ENCODE peak calls at places on chromosomes 16 and 17, in ten cellular contexts. O is endothelial cell of umbilical vein; I is aorta; V is Karpas-422; S is naive thymus-derived CD4-positive, alpha-beta T cell; G is GM23248; X is endodermal cell; M is H9; Y is adipocyte; R is foreskin keratinocyte. U is an unnamed sample. For H3K27me3, the result is how much of the 10 kb centered on the place peaks cover.

GRCh38 chr16:47916266-47916665 is 239.5 kb downstream of the ABCC12 start:
- DNase-seq in R (no peak), I (no peak), X (no peak), V (peak), Y (peak), M (no peak), O (no peak), G (no peak), S (no peak), U (no peak)

GRCh38 chr16:57594531-57595031 is 33.8 kb upstream of the ADGRG1 start:
- DNase-seq in G (no peak), O (no peak), X (no peak), V (no peak), R (no peak), Y (no peak), S (no peak), M (no peak), I (no peak), U (no peak)

GRCh38 chr17:68497885-68498319 is 14.3 kb upstream of the PRKAR1A start:
- DNase-seq in G (no peak), Y (no peak), I (no peak), S (no peak), M (no peak), V (peak), X (no peak), R (no peak), O (no peak), U (no peak)

GRCh38 chr17:57584050-57584551 is 161.0 kb downstream of the CCDC182 start:
- DNase-seq in R (no peak), M (peak), I (no peak), O (no peak), X (peak), V (no peak), Y (no peak), G (peak), S (no peak), U (no peak)

GRCh38 chr17:7014261-7014994 is 2.0 kb downstream of the RNASEK start:
- DNase-seq in G (peak), S (peak), R (peak), O (peak), V (peak), M (peak), X (peak), Y (peak), I (peak), U (peak)

GRCh38 chr17:75268931-75269330 is 2.1 kb downstream of the MIF4GD start:
- DNase-seq in M (no peak), S (no peak), G (peak), Y (no peak), V (peak), X (no peak), I (no peak), O (peak), R (no peak), U (no peak)

GRCh38 chr17:45013021-45013997 is 38.1 kb downstream of the DCAKD start:
- DNase-seq in Y (no peak), X (peak), O (no peak), S (no peak), V (no peak), R (no peak), M (peak), G (no peak), I (peak), U (no peak)

GRCh38 chr17:17723354-17724261 is 42.4 kb downstream of the RAI1 start:
- DNase-seq in R (no peak), S (no peak), I (no peak), M (peak), X (peak), Y (peak), V (no peak), G (peak), O (peak), U (no peak)

GRCh38 chr16:12260647-12261262 is 284.2 kb downstream of the SNX29 start:
- DNase-seq in M (peak), Y (no peak), O (no peak), G (no peak), I (no peak), S (no peak), V (no peak), X (peak), R (no peak), U (no peak)

GRCh38 chr17:73371285-73371684 is 59.5 kb upstream of the CDC42EP4 start:
- DNase-seq in M (no peak), S (no peak), O (no peak), R (peak), G (peak), I (no peak), V (no peak), X (no peak), Y (peak), U (peak)

GRCh38 chr17:10875411-10875810 is 37.5 kb upstream of the PIRT start:
- DNase-seq in O (no peak), I (no peak), Y (peak), G (peak), M (peak), S (no peak), R (no peak), X (peak), V (peak), U (no peak)

GRCh38 chr17:14321476-14321949 is 20.6 kb downstream of the HS3ST3B1 start:
- DNase-seq in S (no peak), X (peak), Y (no peak), I (no peak), G (no peak), V (no peak), M (no peak), O (no peak), R (no peak), U (no peak)

GRCh38 chr16:89104930-89105571 is 11.4 kb downstream of the ACSF3 start:
- DNase-seq in O (no peak), R (no peak), S (no peak), M (no peak), I (no peak), Y (no peak), G (no peak), X (no peak), V (no peak), U (no peak)

GRCh38 chr16:53282975-53283946 is 151.0 kb upstream of the RBL2 start:
- DNase-seq in I (no peak), X (no peak), S (no peak), R (no peak), G (peak), Y (peak), V (peak), O (peak), M (no peak), U (peak)

GRCh38 chr16:80540516-80541305 is at the start of gene DYNLRB2:
- DNase-seq in R (peak), S (peak), I (peak), O (peak), V (peak), M (peak), Y (peak), X (peak), G (peak), U (peak)

GRCh38 chr17:82285141-82285540 is 11.6 kb upstream of the CSNK1D start:
- DNase-seq in R (no peak), O (peak), M (no peak), V (no peak), Y (no peak), G (no peak), X (no peak), I (no peak), S (no peak), U (no peak)

GRCh38 chr16:11980167-11980844 is 3.8 kb downstream of the SNX29 start:
- DNase-seq in R (no peak), S (no peak), Y (no peak), V (peak), I (no peak), G (no peak), O (no peak), M (no peak), X (no peak), U (no peak)

GRCh38 chr16:87206646-87207451 is 110.3 kb downstream of the C16orf95 start:
- DNase-seq in Y (peak), R (peak), G (peak), S (no peak), X (no peak), I (no peak), M (no peak), O (no peak), V (no peak), U (no peak)

GRCh38 chr16:62760398-62760797 is 724.2 kb upstream of the CDH8 start:
- DNase-seq in I (no peak), V (no peak), Y (no peak), X (no peak), R (no peak), O (no peak), G (no peak), S (no peak), M (no peak), U (no peak)

GRCh38 chr17:67033613-67034012 is 10.7 kb upstream of the CACNG1 start:
- DNase-seq in I (no peak), R (no peak), S (no peak), O (no peak), M (no peak), V (no peak), Y (no peak), G (no peak), X (no peak), U (no peak)

GRCh38 chr17:35731239-35731931 is at the start of gene RASL10B:
- DNase-seq in M (peak), Y (peak), X (peak), S (peak), R (no peak), I (peak), G (peak), O (peak), V (no peak), U (no peak)

GRCh38 chr17:69047368-69048263 is 13.1 kb downstream of the ABCA9 start:
- DNase-seq in M (no peak), R (peak), Y (peak), O (peak), I (peak), S (no peak), G (peak), X (peak), V (no peak), U (peak)

GRCh38 chr17:81511800-81512559 is 619 bp downstream of the ACTG1 start:
- DNase-seq in S (no peak), G (peak), Y (no peak), O (peak), X (peak), M (peak), R (no peak), V (peak), I (no peak), U (no peak)

GRCh38 chr16:78529881-78530280 is 430.4 kb downstream of the WWOX start:
- DNase-seq in G (no peak), R (no peak), M (no peak), O (no peak), I (no peak), X (no peak), S (no peak), Y (no peak), V (no peak), U (no peak)

GRCh38 chr17:39695089-39695474 is 4.8 kb upstream of the ERBB2 start:
- DNase-seq in I (peak), R (no peak), X (peak), M (no peak), V (no peak), G (no peak), Y (no peak), S (no peak), O (no peak), U (no peak)

GRCh38 chr16:8963010-8963824 is 489 bp downstream of the USP7 start:
- DNase-seq in O (no peak), M (no peak), G (peak), I (peak), R (no peak), X (peak), V (no peak), S (no peak), Y (peak), U (no peak)

GRCh38 chr17:42676424-42677011 is at the start of gene PLEKHH3:
- DNase-seq in V (peak), Y (no peak), I (no peak), X (no peak), G (no peak), S (no peak), M (no peak), O (no peak), R (no peak), U (no peak)
- H3K27me3 ChIP-seq in V (under half), Y (under half), I (under half), X (under half), G (under half), S (under half), M (under half), O (under half), R (under half), U (under half)

GRCh38 chr17:9009096-9009495 is 12.2 kb upstream of the NTN1 start:
- DNase-seq in S (no peak), Y (no peak), I (no peak), O (no peak), X (no peak), M (no peak), V (no peak), G (no peak), R (no peak), U (no peak)
- H3K27me3 ChIP-seq in S (under half), Y (half or more), I (under half), O (under half), X (half or more), M (under half), V (under half), G (under half), R (half or more), U (under half)

GRCh38 chr17:49439305-49439672 is 24.6 kb upstream of the PHB1 start:
- DNase-seq in I (no peak), M (no peak), G (no peak), O (no peak), R (no peak), V (no peak), Y (no peak), S (no peak), X (peak), U (no peak)

GRCh38 chr17:49438885-49439284 is 24.2 kb upstream of the PHB1 start:
- DNase-seq in I (no peak), V (no peak), M (peak), O (no peak), S (no peak), Y (no peak), R (no peak), X (peak), G (no peak), U (no peak)

GRCh38 chr17:49439673-49440571 is 25.2 kb upstream of the PHB1 start:
- DNase-seq in M (peak), Y (no peak), O (no peak), G (peak), S (no peak), X (peak), V (no peak), R (no peak), I (no peak), U (peak)

GRCh38 chr17:49442051-49442450 is 27.4 kb upstream of the PHB1 start:
- DNase-seq in O (no peak), V (no peak), X (peak), Y (no peak), M (no peak), G (no peak), S (no peak), I (no peak), R (no peak), U (no peak)

GRCh38 chr17:49440581-49440980 is 25.9 kb upstream of the PHB1 start:
- DNase-seq in X (peak), V (no peak), M (peak), O (no peak), G (no peak), R (no peak), I (no peak), S (no peak), Y (no peak), U (no peak)
- H3K27me3 ChIP-seq in X (under half), V (under half), M (under half), O (under half), G (under half), R (half or more), I (under half), S (under half), Y (half or more), U (under half)

GRCh38 chr16:83854420-83854819 is 44.5 kb upstream of the MLYCD start:
- DNase-seq in M (no peak), X (no peak), V (no peak), I (no peak), Y (no peak), G (no peak), O (no peak), R (no peak), S (no peak), U (no peak)
- H3K27me3 ChIP-seq in M (under half), X (under half), V (under half), I (under half), Y (under half), G (under half), O (under half), R (under half), S (under half), U (under half)

GRCh38 chr16:1133271-1133670 is 19.6 kb upstream of the CACNA1H start:
- DNase-seq in R (no peak), O (no peak), M (no peak), I (no peak), G (no peak), X (no peak), V (no peak), S (no peak), Y (no peak), U (no peak)

GRCh38 chr16:1131378-1131994 is 21.4 kb upstream of the CACNA1H start:
- DNase-seq in M (no peak), G (no peak), V (no peak), R (no peak), X (no peak), Y (no peak), S (no peak), I (no peak), O (no peak), U (no peak)

GRCh38 chr16:1133810-1134520 is 18.9 kb upstream of the CACNA1H start:
- DNase-seq in X (no peak), G (no peak), Y (no peak), O (no peak), R (no peak), S (no peak), V (no peak), M (no peak), I (no peak), U (no peak)

GRCh38 chr16:1130382-1130781 is 22.5 kb upstream of the CACNA1H start:
- DNase-seq in Y (no peak), M (no peak), I (no peak), R (no peak), V (no peak), G (no peak), X (no peak), O (no peak), S (no peak), U (no peak)

GRCh38 chr16:1132431-1132830 is 20.5 kb upstream of the CACNA1H start:
- DNase-seq in R (no peak), S (no peak), V (no peak), O (no peak), X (no peak), Y (no peak), I (no peak), G (no peak), M (no peak), U (no peak)
- H3K27me3 ChIP-seq in R (under half), S (under half), V (under half), O (under half), X (under half), Y (under half), I (under half), G (under half), M (under half), U (under half)

GRCh38 chr17:38562903-38563302 is 42.8 kb downstream of the SRCIN1 start:
- DNase-seq in I (no peak), S (no peak), R (no peak), X (peak), Y (no peak), G (no peak), M (peak), V (no peak), O (no peak), U (no peak)
- H3K27me3 ChIP-seq in I (under half), S (under half), R (half or more), X (half or more), Y (half or more), G (under half), M (half or more), V (under half), O (half or more), U (half or more)

GRCh38 chr16:19071811-19072777 is 4.7 kb downstream of the COQ7 start:
- DNase-seq in R (no peak), V (peak), G (peak), Y (peak), I (no peak), M (peak), X (peak), S (peak), O (peak), U (no peak)
- H3K27me3 ChIP-seq in R (under half), V (under half), G (under half), Y (under half), I (under half), M (under half), X (under half), S (under half), O (under half), U (under half)

DNA sequence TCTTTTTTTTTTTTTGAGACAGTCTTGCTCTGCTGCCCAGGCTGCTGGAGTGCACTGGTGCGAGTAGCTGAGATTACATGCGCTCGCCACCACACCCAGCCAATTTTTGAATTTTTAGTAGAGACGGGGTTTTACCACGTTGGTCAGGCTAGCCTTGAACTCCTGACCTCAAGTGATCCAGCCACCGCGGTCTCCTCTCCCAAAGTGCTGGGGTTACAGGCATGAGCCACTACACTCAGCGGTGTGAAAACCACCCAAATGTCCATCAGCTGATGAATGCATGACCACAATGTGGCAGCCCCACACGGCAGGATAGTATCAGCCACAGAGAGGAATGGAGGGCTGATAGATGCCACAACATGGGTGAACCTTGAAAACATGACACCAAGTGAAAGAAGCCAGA is 2.1 kb downstream of the P2RX5 start:
- DNase-seq in V (peak), I (no peak), Y (no peak), M (no peak), R (no peak), G (no peak), X (no peak), O (no peak), S (no peak), U (no peak)
- H3K27me3 ChIP-seq in V (under half), I (under half), Y (under half), M (under half), R (half or more), G (under half), X (under half), O (under half), S (under half), U (under half)

DNA sequence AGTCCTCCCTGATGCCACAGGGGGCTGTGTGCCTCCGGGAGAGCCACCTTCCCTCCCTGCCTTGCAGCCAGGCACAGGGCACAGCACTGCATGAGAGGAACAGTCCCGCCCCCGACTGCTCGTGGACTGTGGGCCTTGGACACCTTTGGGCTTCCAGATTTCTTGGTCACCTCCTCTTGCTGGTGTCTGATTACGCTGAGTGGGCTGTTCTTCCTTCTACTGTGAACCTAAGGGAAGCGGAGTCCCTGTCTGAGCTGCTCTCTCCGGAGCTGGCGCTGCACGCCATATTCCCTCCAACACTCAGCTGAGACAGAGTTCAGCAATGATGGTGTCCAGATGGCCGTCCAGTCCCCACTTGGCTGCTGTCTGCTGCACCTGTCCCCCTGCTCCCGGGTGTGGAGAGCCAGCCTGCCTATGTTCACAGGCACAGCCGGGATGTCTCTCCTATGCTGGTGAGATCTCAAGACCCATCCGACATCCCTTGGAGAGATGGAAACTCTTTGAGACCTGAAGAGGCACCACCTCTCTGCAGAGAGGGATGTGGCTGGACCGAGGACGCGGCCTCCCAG is 171.7 kb downstream of the ENGASE start:
- DNase-seq in I (no peak), R (no peak), O (no peak), X (no peak), G (no peak), M (no peak), S (no peak), V (no peak), Y (no peak), U (no peak)
- H3K27me3 ChIP-seq in I (under half), R (under half), O (under half), X (under half), G (under half), M (under half), S (under half), V (under half), Y (under half), U (under half)